ENCODE peak calls at places on chromosomes 11 and 22, in seven cellular contexts. K, M, U, C, T, V and W are unnamed samples.

GRCh38 chr11:79296113-79296512 is 144.7 kb downstream of the TENM4 start:
- DNase-seq in M (no peak), K (no peak), C (no peak), V (no peak), U (no peak), T (no peak), W (no peak)

GRCh38 chr22:25680949-25681348 is 61.0 kb upstream of the MYO18B start:
- DNase-seq in U (no peak), C (no peak), K (no peak), V (no peak), M (no peak), T (no peak), W (no peak)

GRCh38 chr11:116162541-116163230 is 610.1 kb downstream of the BUD13 start:
- DNase-seq in C (no peak), V (peak; percentile 53), U (no peak), T (no peak), M (no peak), K (no peak), W (no peak)

GRCh38 chr11:75214411-75214821 is 26.2 kb upstream of the TPBGL start:
- DNase-seq in K (peak; percentile 7), C (peak; percentile 48), U (peak; percentile 82), V (peak; percentile 94), M (peak; percentile 90), T (peak; percentile 81), W (peak; percentile 93)

GRCh38 chr22:44625981-44626687 is 75.9 kb upstream of the PRR5 start:
- DNase-seq in T (peak; percentile 88), K (peak; percentile 15), C (peak; percentile 38), V (peak; percentile 93), M (peak; percentile 81), U (peak; percentile 51), W (peak; percentile 66)

GRCh38 chr11:129992161-129992944 is 10.3 kb downstream of the PRDM10 start:
- DNase-seq in U (peak; percentile 82), V (peak; percentile 56), C (peak; percentile 48), K (no peak), T (peak; percentile 67), M (peak; percentile 57), W (peak; percentile 84)

GRCh38 chr11:119643878-119644225 is 85.1 kb downstream of the NECTIN1 start:
- DNase-seq in C (no peak), V (no peak), M (no peak), T (no peak), K (no peak), U (peak; percentile 8), W (no peak)

GRCh38 chr22:18032455-18033101 is 8.2 kb upstream of the MICAL3 start:
- DNase-seq in C (peak; percentile 60), K (no peak), T (no peak), M (no peak), V (no peak), U (no peak), W (no peak)

GRCh38 chr11:131809203-131809948 is 439.0 kb downstream of the NTM start:
- DNase-seq in M (no peak), V (no peak), C (no peak), K (no peak), U (no peak), T (no peak), W (no peak)

GRCh38 chr22:31646186-31647019 is 15.6 kb downstream of the PISD start:
- DNase-seq in C (peak; percentile 91), V (no peak), T (no peak), K (no peak), U (peak; percentile 87), M (no peak), W (no peak)

GRCh38 chr11:100576044-100577021 is 110.8 kb upstream of the ARHGAP42 start:
- DNase-seq in M (peak; percentile 45), T (peak; percentile 16), U (peak; percentile 41), K (peak; percentile 9), C (peak; percentile 43), V (no peak), W (peak; percentile 80)

GRCh38 chr11:30282289-30282631 is 40.6 kb upstream of the ARL14EP start:
- DNase-seq in K (peak; percentile 17), U (no peak), C (no peak), M (no peak), V (no peak), T (no peak), W (no peak)

GRCh38 chr22:43479311-43479710 is 67.5 kb downstream of the MPPED1 start:
- DNase-seq in C (no peak), M (no peak), K (no peak), V (no peak), T (no peak), U (no peak), W (no peak)

GRCh38 chr11:79940976-79941735 is 500.3 kb upstream of the TENM4 start:
- DNase-seq in C (no peak), V (no peak), T (no peak), U (no peak), M (no peak), K (no peak), W (no peak)

GRCh38 chr22:25970996-25971811 is 198.1 kb upstream of the SEZ6L start:
- DNase-seq in U (no peak), K (peak; percentile 37), C (no peak), V (no peak), M (no peak), T (no peak), W (no peak)

GRCh38 chr22:20249797-20250354 is 18.2 kb downstream of the RTN4R start:
- DNase-seq in C (no peak), U (no peak), T (no peak), V (no peak), K (no peak), M (no peak), W (no peak)

GRCh38 chr22:25628494-25628893 is 64.0 kb downstream of the GRK3 start:
- DNase-seq in U (no peak), T (no peak), K (no peak), V (no peak), M (no peak), C (no peak), W (no peak)

GRCh38 chr22:27732841-27733240 is 68.7 kb downstream of the MN1 start:
- DNase-seq in K (no peak), V (no peak), U (no peak), M (no peak), C (no peak), T (no peak), W (no peak)

GRCh38 chr11:24324211-24324610 is 172.6 kb upstream of the LUZP2 start:
- DNase-seq in M (no peak), T (no peak), K (no peak), V (no peak), U (no peak), C (no peak), W (no peak)

GRCh38 chr22:49218142-49218541 is 609.5 kb downstream of the BRD1 start:
- DNase-seq in K (no peak), V (peak; percentile 8), U (no peak), C (no peak), M (no peak), T (no peak), W (no peak)

GRCh38 chr11:122711831-122712378 is 56.4 kb downstream of the UBASH3B start:
- DNase-seq in T (peak; percentile 67), U (no peak), M (no peak), V (no peak), K (no peak), C (no peak), W (no peak)

GRCh38 chr11:27968461-27968860 is 139.5 kb downstream of the KIF18A start:
- DNase-seq in C (no peak), M (no peak), K (no peak), V (no peak), U (no peak), T (no peak), W (no peak)

GRCh38 chr11:64874308-64874707 is 4.1 kb downstream of the EHD1 start:
- DNase-seq in U (no peak), C (no peak), T (no peak), M (no peak), K (no peak), V (no peak), W (no peak)

GRCh38 chr11:67117667-67118058 is 1.4 kb upstream of the KDM2A start:
- DNase-seq in K (no peak), U (no peak), M (no peak), C (no peak), V (peak; percentile 66), T (no peak), W (peak; percentile 69)

DNA sequence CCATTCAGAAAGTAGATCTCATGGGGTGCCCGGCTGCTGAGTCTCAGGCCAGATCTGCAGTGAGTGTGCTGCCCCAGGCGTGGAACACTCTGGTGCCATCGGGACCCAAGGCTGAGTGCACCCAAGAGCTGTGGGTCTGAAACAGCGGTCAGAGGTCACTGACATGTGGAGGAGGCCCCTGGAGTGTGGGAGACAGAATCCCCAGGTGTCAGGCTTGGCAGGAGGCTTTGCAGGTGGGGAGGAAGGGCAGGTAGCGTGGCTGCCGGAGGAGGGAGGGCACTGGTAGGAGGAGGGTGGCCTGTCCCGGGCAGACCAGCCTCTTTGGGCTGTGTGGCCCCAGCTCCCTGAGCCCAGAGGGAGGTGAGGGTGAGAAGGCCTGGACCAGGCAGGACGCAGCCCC is 31.7 kb upstream of the KRTAP5-6 start:
- DNase-seq in T (no peak), K (no peak), M (no peak), C (no peak), V (no peak), U (no peak), W (no peak)
- TF ChIP-seq JUND in T (no peak), K (no peak), M (no peak), C (no peak), V (no peak), U (no peak), W (no peak)

DNA sequence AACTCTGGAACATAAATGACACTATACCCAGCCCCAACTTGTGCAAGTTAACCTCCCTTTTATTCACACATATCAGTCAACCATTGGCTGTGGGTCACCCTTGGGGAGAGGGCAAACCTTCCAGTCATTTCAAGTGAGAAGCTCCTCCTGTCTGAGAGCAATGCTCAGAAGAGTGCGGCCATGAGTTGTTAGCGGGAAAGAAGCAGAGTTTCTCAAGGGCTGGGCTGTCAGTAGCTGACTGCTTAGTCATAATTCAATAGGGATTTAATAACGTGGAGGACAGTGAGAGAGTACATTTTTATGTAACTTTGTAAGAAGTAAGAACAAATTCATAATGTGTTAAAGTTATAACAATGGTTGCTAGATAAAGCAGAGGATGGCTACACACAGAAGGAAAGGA is 5.1 kb downstream of the PATE2 start:
- DNase-seq in V (no peak), U (no peak), M (no peak), T (no peak), C (no peak), K (no peak), W (no peak)
- TF ChIP-seq JUND in V (no peak), U (no peak), M (no peak), T (no peak), C (no peak), K (no peak), W (no peak)

GRCh38 chr11:11624926-11625325 is 3.1 kb upstream of the GALNT18 start:
- DNase-seq in U (no peak), K (no peak), T (no peak), C (no peak), V (no peak), M (no peak), W (no peak)
- TF ChIP-seq JUND in U (no peak), K (no peak), T (no peak), C (no peak), V (no peak), M (no peak), W (no peak)

DNA sequence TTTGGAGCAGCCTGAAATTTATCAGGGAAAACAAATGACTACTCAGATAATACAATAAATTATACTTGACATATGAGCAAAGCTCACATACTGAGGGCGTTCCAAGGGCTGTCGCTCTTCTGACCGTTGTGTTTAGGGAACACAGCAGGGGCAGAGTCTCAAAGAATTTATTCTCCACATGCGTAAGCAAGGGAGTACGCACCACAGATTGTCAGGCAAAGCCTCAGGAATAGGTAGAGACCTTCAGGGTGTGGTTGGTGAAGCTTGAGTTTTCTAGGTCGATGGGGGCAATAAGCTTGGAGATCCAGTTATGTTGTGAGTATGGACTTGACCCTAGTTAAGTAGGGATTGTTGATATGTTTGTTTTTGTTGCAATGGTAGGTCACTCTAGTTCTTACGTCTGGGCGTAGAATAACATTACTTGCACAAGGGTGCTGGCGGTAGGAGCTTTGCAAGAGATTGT is 830 bp downstream of the ACAT1 start:
- DNase-seq in K (no peak), C (no peak), M (no peak), U (no peak), V (no peak), T (peak; percentile 10), W (no peak)
- TF ChIP-seq JUND in K (no peak), C (no peak), M (no peak), U (no peak), V (no peak), T (no peak), W (no peak)